ENCODE peak calls at places on chromosomes 2 and 18, in seven cellular contexts. N is H9, Q is endodermal cell, W is neural progenitor cell, U is SK-N-SH, C is fibroblast of lung, M is adipocyte. D is an unnamed sample.

GRCh38 chr2:2542316-2542715 is 211.2 kb upstream of the MYT1L start:
- DNase-seq in W (no peak), C (no peak), N (no peak), Q (peak; percentile 36), U (no peak), M (no peak), D (no peak)

GRCh38 chr18:21330122-21330701 is 88.2 kb downstream of the GREB1L start:
- DNase-seq in C (peak; percentile 65), M (peak; percentile 25), W (peak; percentile 43), U (no peak), N (no peak), Q (no peak), D (peak; percentile 17)

GRCh38 chr2:26526589-26526988 is 48.7 kb upstream of the OTOF start:
- DNase-seq in U (no peak), N (no peak), Q (no peak), M (no peak), W (no peak), C (no peak), D (no peak)

GRCh38 chr18:56575819-56576663 is 62.4 kb downstream of the TXNL1 start:
- DNase-seq in U (peak; percentile 67), M (peak; percentile 87), C (peak; percentile 77), W (peak; percentile 71), Q (no peak), N (no peak), D (no peak)

GRCh38 chr2:174859563-174860169 is 95.4 kb upstream of the CHRNA1 start:
- DNase-seq in M (no peak), W (no peak), Q (no peak), C (no peak), U (no peak), N (no peak), D (no peak)

GRCh38 chr2:20539133-20539719 is 92.4 kb downstream of the RHOB start:
- DNase-seq in M (no peak), U (no peak), N (no peak), W (no peak), C (peak; percentile 32), Q (no peak), D (no peak)

GRCh38 chr18:9436176-9436575 is 39.1 kb upstream of the RALBP1 start:
- DNase-seq in W (peak; percentile 66), U (no peak), C (no peak), Q (no peak), N (no peak), M (no peak), D (no peak)

GRCh38 chr18:51153659-51154371 is 43.7 kb downstream of the MEX3C start:
- DNase-seq in U (peak; percentile 35), Q (no peak), C (no peak), W (no peak), M (no peak), N (no peak), D (no peak)

GRCh38 chr2:144948205-144948855 is 428.4 kb upstream of the ZEB2 start:
- DNase-seq in Q (no peak), N (no peak), C (no peak), M (no peak), U (no peak), W (no peak), D (no peak)

GRCh38 chr2:18833941-18834340 is 244.6 kb upstream of the NT5C1B start:
- DNase-seq in M (no peak), U (no peak), C (no peak), W (no peak), Q (no peak), N (no peak), D (no peak)

GRCh38 chr18:50665519-50665918 is 105.6 kb downstream of the MAPK4 start:
- DNase-seq in M (no peak), W (no peak), U (no peak), N (no peak), C (no peak), Q (peak; percentile 27), D (no peak)

GRCh38 chr18:12000072-12000659 is 18.9 kb downstream of the IMPA2 start:
- DNase-seq in Q (no peak), N (no peak), W (no peak), U (no peak), C (no peak), M (no peak), D (no peak)

GRCh38 chr2:241485172-241485911 is 23.0 kb downstream of the STK25 start:
- DNase-seq in N (no peak), W (no peak), M (no peak), U (no peak), Q (no peak), C (no peak), D (no peak)

GRCh38 chr18:68418881-68419280 is 296.0 kb downstream of the TMX3 start:
- DNase-seq in M (peak; percentile 33), W (no peak), Q (no peak), C (peak; percentile 51), N (no peak), U (no peak), D (no peak)

GRCh38 chr18:45275367-45276113 is 339.7 kb upstream of the SLC14A2 start:
- DNase-seq in M (peak; percentile 46), Q (no peak), W (peak; percentile 37), C (peak; percentile 59), N (no peak), U (no peak), D (no peak)

GRCh38 chr2:179107737-179108136 is 57.8 kb upstream of the CCDC141 start:
- DNase-seq in M (peak; percentile 13), C (peak; percentile 15), W (no peak), Q (no peak), N (no peak), U (no peak), D (peak; percentile 59)

DNA sequence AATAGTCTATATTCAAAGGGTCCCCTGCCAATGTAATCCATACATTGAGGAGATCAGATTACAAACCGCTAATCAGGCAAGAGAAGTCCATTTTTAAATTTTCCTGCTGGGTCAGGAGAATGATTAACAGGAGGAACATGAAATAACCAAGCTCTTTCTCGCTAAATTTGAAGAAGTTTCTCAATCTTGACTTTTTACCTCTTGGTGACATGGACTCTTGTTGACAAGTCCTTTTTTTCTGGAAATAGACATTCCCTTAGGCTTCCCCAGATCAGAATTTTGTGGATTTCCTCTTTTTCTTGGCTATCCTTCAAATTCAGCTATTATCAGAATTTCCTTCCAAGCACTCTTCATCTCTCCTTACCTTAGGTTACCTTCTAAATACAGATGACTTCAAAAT is 153.0 kb upstream of the LRATD1 start:
- DNase-seq in U (no peak), Q (no peak), W (no peak), C (no peak), N (no peak), M (no peak), D (no peak)
- H3K9ac ChIP-seq in U (no peak overlapping the region), Q (no peak overlapping the region), W (no peak overlapping the region), C (no peak overlapping the region), N (no peak overlapping the region), M (no peak overlapping the region), D (no peak overlapping the region)

GRCh38 chr2:127410871-127411396 is 7.3 kb upstream of the PROC start:
- DNase-seq in N (no peak), W (no peak), Q (no peak), M (peak; percentile 81), U (no peak), C (peak; percentile 37), D (no peak)

GRCh38 chr2:127411609-127412370 is 6.4 kb upstream of the PROC start:
- DNase-seq in U (no peak), Q (no peak), M (peak; percentile 8), W (no peak), N (no peak), C (no peak), D (no peak)

GRCh38 chr2:127413782-127414743 is 4.2 kb upstream of the PROC start:
- DNase-seq in U (no peak), C (peak; percentile 77), Q (no peak), N (no peak), M (peak; percentile 82), W (no peak), D (no peak)

GRCh38 chr2:127414855-127415592 is 3.2 kb upstream of the PROC start:
- DNase-seq in U (no peak), C (no peak), W (no peak), Q (no peak), M (no peak), N (no peak), D (no peak)

GRCh38 chr2:127413200-127413599 is 5.0 kb upstream of the PROC start:
- DNase-seq in M (no peak), C (no peak), N (no peak), W (no peak), U (no peak), Q (no peak), D (no peak)
- H3K4me1 ChIP-seq in M (peaks cover 56% of the 10 kb centered on the region), C (peaks cover 10% of the 10 kb centered on the region), N (no peaks in the 10 kb centered on the region), W (peaks cover 5% of the 10 kb centered on the region), U (peaks cover 33% of the 10 kb centered on the region), Q (peaks cover 4% of the 10 kb centered on the region), D (peaks cover 11% of the 10 kb centered on the region)

GRCh38 chr2:102145107-102145506 is 2.6 kb downstream of the IL1R1 start:
- DNase-seq in W (no peak), Q (no peak), C (no peak), U (no peak), M (no peak), N (no peak), D (no peak)

GRCh38 chr2:102143450-102143985 is 972 bp downstream of the IL1R1 start:
- DNase-seq in W (no peak), M (peak; percentile 22), Q (peak; percentile 63), U (no peak), C (peak; percentile 60), N (no peak), D (no peak)

GRCh38 chr2:102147935-102148334 is 5.4 kb downstream of the IL1R1 start:
- DNase-seq in U (no peak), M (no peak), N (no peak), W (no peak), Q (no peak), C (no peak), D (no peak)

GRCh38 chr2:102144128-102144527 is 1.6 kb downstream of the IL1R1 start:
- DNase-seq in U (no peak), C (peak; percentile 78), W (no peak), M (peak; percentile 18), N (no peak), Q (no peak), D (no peak)

DNA sequence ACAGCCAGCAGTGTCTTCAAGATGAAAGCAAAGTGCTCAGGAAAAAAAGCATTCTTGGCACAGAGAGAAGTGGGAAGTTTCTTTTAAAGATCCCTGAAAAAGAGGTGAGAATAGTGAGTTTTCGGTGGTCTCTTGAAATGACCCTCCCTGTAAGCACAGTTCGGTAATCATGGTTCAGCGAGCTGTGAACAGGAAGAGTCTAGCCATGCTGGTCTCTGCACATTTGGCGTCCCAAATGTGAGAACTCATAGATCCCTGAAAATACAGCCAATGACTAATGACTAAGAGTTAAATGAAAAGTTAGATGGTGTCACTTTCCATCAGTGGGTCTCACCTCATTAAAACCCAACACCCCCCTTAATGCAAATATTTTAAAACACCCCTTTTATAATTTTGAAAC is 3.4 kb downstream of the IL1R1 start:
- DNase-seq in Q (no peak), C (no peak), M (no peak), U (no peak), W (no peak), N (no peak), D (no peak)
- H3K9me3 ChIP-seq in Q (peaks cover 19% of the 10 kb centered on the region), C (peaks cover 11% of the 10 kb centered on the region), M (peaks cover 27% of the 10 kb centered on the region), U (no peaks in the 10 kb centered on the region), W (no peaks in the 10 kb centered on the region), N (no peaks in the 10 kb centered on the region), D (no peaks in the 10 kb centered on the region)

DNA sequence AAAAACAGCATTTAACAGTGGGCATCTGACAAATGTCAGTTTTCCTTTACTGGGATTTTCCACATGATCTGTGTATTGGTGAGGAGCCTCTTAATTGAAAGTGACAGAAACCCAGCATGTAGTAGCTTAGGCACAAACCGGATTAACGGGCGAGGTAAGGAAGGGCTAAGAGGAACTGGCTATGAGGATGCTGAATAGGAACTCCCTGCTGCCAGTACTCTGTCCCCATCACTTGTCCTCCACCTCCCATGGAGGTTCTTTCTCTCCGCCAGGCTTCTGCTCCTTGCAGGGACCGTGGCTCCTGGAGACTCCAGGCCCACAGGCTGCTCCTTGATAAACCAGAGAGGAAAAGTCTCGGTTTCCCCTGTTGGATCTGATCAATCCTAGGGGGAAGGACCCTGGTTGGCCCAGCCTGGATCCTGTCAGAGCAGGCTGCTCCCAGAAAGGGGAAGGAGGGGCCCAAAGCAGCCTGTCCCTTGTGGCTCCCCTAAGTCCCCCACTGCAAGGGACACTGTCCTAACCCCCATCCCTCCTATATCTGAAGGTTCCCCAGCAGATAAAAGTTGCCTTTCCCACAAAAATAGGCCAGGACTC is 10.3 kb downstream of the TEX44 start:
- DNase-seq in N (no peak), M (no peak), W (peak; percentile 92), C (no peak), U (no peak), Q (peak; percentile 59), D (no peak)
- H3K9ac ChIP-seq in N (no peak overlapping the region), M (peak overlapping the region; percentile 93), W (no peak overlapping the region), C (no peak overlapping the region), U (no peak overlapping the region), Q (no peak overlapping the region), D (no peak overlapping the region)